ENCODE peak calls at places on chromosomes 12 and 14, in five cellular contexts. R is left ventricle myocardium inferior, L is mucosa of gallbladder, H is kidney glomerular epithelial cell, I is EL. G is an unnamed sample.

GRCh38 chr12:4148418-4149056 is 125.0 kb upstream of the CCND2 start:
- DNase-seq in R (peak), L (no peak), H (no peak), I (no peak), G (peak)

GRCh38 chr12:78209851-78210493 is 379.3 kb downstream of the NAV3 start:
- DNase-seq in R (peak), L (no peak), H (no peak), I (no peak), G (peak)

GRCh38 chr12:76308866-76309265 is 39.3 kb downstream of the BBS10 start:
- DNase-seq in R (no peak), L (no peak), H (peak), I (no peak), G (no peak)

GRCh38 chr14:51521764-51522163 is 129.9 kb upstream of the FRMD6 start:
- DNase-seq in R (no peak), L (no peak), H (no peak), I (peak), G (no peak)

GRCh38 chr14:61482348-61483206 is 161.2 kb downstream of the PRKCH start:
- DNase-seq in R (no peak), L (no peak), H (no peak), I (no peak), G (no peak)

GRCh38 chr14:81453166-81453766 is 53.1 kb upstream of the STON2 start:
- DNase-seq in R (no peak), L (peak), H (peak), I (peak), G (peak)

GRCh38 chr12:119780786-119781434 is 96.2 kb downstream of the CIT start:
- DNase-seq in R (no peak), L (peak), H (peak), I (peak), G (no peak)

GRCh38 chr14:61696753-61697318 is 1.5 kb downstream of the HIF1A start:
- DNase-seq in R (no peak), L (no peak), H (peak), I (no peak), G (no peak)

GRCh38 chr14:20522332-20522731 is 17.0 kb downstream of the RNASE10 start:
- DNase-seq in R (no peak), L (no peak), H (no peak), I (no peak), G (no peak)

G was measured in left ventricle myocardium superior.